ENCODE peak calls at places on chromosomes 3 and 15, in five cellular contexts. I, O, D, X and Y are unnamed samples.

GRCh38 chr15:42919794-42920280 is 741 bp downstream of the TTBK2 start:
- DNase-seq in I (peak), O (peak), D (peak), X (no peak), Y (peak)

GRCh38 chr15:60004019-60004845 is at the start of gene FOXB1:
- DNase-seq in I (no peak), O (no peak), D (no peak), X (no peak), Y (no peak)

GRCh38 chr3:187783098-187783497 is 37.8 kb upstream of the BCL6 start:
- DNase-seq in I (peak), O (peak), D (peak), X (peak), Y (peak)

GRCh38 chr15:28955686-28956421 is 70.1 kb downstream of the APBA2 start:
- DNase-seq in I (no peak), O (no peak), D (peak), X (no peak), Y (peak)

GRCh38 chr15:31311735-31312134 is 14.9 kb upstream of the KLF13 start:
- DNase-seq in I (no peak), O (no peak), D (no peak), X (no peak), Y (no peak)

GRCh38 chr15:81530271-81530670 is 156.3 kb upstream of the TMC3 start:
- DNase-seq in I (no peak), O (no peak), D (no peak), X (no peak), Y (no peak)

GRCh38 chr15:68775671-68776476 is 44.8 kb downstream of the ANP32A start:
- DNase-seq in I (no peak), O (peak), D (no peak), X (no peak), Y (peak)

GRCh38 chr3:150925751-150926201 is 20.5 kb upstream of the MINDY4B start:
- DNase-seq in I (peak), O (peak), D (no peak), X (no peak), Y (peak)

GRCh38 chr3:150129181-150129580 is 158.5 kb upstream of the PFN2 start:
- DNase-seq in I (no peak), O (no peak), D (no peak), X (no peak), Y (no peak)

GRCh38 chr3:126313166-126313565 is 44.0 kb downstream of the KLF15 start:
- DNase-seq in I (no peak), O (no peak), D (no peak), X (no peak), Y (peak)

GRCh38 chr3:167835953-167836352 is 100.4 kb downstream of the SERPINI1 start:
- DNase-seq in I (no peak), O (no peak), D (no peak), X (no peak), Y (no peak)

GRCh38 chr3:138694287-138695007 is 85.9 kb downstream of the FAIM start:
- DNase-seq in I (peak), O (peak), D (peak), X (peak), Y (peak)

GRCh38 chr3:158273646-158274045 is 163.8 kb downstream of the RSRC1 start:
- DNase-seq in I (no peak), O (no peak), D (no peak), X (no peak), Y (no peak)

GRCh38 chr3:133476971-133477375 is 77.1 kb downstream of the BFSP2 start:
- DNase-seq in I (no peak), O (no peak), D (no peak), X (no peak), Y (no peak)

DNA sequence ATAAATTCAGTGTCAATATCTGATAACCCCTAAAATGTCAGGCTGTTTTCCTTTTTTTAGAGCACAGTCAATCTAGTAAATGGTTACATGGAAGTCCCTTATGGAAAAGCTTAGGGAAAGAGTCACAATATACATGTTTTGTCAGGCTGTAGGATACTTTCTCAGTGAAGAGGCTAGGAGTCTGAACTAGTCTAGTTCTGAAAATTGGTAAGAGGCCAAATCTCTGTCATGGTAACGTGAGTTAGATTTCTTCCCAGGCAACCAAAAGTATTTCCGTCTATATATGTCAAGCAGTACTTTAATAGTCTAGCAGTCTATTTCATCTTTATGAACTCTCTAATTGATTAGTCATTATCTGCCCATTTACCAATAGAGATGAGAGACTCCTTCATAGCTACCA is 215.9 kb upstream of the LRRC3B start:
- DNase-seq in I (peak), O (no peak), D (no peak), X (no peak), Y (no peak)
- TF ChIP-seq CTCF in I (no peak), O (no peak), D (no peak), X (no peak), Y (no peak)

GRCh38 chr15:38050529-38050928 is 116.1 kb downstream of the TMCO5A start:
- DNase-seq in I (peak), O (peak), D (no peak), X (no peak), Y (peak)
- H3K4me3 ChIP-seq in I (no peak), O (no peak), D (no peak), X (no peak), Y (no peak)

GRCh38 chr3:161920196-161920595 is 423.6 kb downstream of the OTOL1 start:
- DNase-seq in I (no peak), O (no peak), D (no peak), X (no peak), Y (no peak)

GRCh38 chr3:161915283-161915682 is 418.7 kb downstream of the OTOL1 start:
- DNase-seq in I (no peak), O (no peak), D (no peak), X (no peak), Y (no peak)

GRCh38 chr3:161913786-161914389 is 417.3 kb downstream of the OTOL1 start:
- DNase-seq in I (peak), O (no peak), D (peak), X (no peak), Y (peak)

DNA sequence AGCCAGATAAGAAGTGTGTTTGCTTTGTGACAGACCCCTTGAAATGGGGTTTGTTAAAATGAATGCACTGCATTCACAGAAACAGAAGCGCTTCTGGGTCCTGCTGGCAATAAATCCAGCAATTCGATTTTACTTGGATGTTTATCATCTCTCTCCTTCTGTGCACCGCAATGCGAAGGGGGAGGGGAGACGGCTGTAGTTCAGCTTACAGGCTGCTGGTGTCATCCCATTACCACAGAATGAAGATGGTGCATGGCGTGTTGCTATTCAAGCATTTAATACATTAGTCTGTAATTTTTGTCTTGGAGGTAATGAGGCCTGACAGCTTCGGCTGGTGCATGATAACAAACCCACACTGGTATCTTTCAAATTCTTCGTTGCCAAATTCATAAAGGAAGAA is 418.1 kb downstream of the OTOL1 start:
- DNase-seq in I (no peak), O (peak), D (peak), X (peak), Y (peak)
- TF ChIP-seq CTCF in I (no peak), O (no peak), D (peak), X (peak), Y (peak)

DNA sequence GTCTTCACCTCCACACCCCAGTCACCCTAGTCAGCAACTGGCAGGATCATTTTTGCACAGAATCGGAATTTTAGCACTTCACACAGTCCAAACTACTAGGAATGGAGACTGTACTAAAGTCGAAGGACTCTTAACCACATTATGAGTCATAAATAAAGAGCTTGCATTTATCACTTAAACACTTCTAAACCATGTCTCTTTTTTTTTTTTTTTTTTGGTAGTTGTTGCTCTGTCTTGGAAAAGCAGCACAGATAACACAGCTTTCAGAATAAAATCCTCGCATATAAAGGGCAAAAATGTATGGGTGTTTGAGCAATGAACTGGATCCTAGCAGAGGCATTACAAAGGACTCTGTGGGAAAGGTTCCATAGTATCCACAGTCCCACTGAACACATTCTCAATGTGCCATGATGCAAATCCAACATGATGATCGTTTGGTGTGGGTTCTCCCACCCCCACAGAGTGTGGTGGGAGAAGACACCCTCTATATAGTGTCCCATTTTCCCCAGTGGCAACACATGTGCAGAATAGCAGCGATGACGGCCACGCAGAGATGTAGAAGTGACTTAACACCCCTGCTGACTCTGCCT is 47.1 kb downstream of the FOXP1 start:
- DNase-seq in I (peak), O (no peak), D (no peak), X (no peak), Y (peak)
- H3K4me3 ChIP-seq in I (no peak), O (no peak), D (no peak), X (peak), Y (no peak)

DNA sequence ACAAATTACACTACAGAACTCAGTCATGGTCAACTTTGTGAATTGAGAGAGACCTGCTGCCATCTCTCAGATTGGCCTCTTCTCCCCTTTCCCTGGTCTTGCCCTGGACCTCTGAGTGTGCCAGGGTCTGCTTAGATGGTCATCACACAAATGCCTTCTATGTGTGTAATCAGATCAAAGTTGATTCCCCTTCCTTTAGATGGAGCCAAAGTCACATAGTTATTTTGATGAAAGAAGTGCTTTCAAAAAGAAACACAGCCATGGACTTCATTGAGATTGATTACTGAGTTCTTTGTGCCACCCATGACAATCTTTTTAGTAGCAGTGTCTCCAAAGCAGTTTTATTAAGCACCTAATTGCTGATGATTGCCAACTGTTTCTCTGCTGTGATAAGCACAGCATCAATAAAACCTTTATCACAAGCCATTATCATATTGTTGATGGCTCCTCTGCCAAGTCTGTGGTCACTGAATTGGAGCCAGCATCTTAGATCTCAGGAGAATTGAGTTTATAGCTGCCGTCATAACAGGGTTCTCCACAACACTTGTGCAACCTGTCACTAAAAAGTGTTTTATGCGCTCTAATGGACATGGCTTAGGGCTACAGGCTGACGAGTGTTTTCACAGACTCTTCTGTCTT is 149.7 kb upstream of the NUDT16 start:
- DNase-seq in I (peak), O (no peak), D (no peak), X (no peak), Y (peak)
- TF ChIP-seq CTCF in I (no peak), O (peak), D (peak), X (no peak), Y (peak)

GRCh38 chr3:4741404-4742307 is 237.6 kb upstream of the BHLHE40 start:
- DNase-seq in I (peak), O (peak), D (peak), X (peak), Y (peak)
- H3K4me3 ChIP-seq in I (no peak), O (no peak), D (no peak), X (no peak), Y (no peak)